ENCODE peak calls at places on chromosomes 16 and 17, in nine cellular contexts. I is CD8-positive, alpha-beta T cell; X is ascending aorta; N is neural progenitor cell; H is cardiac muscle cell; Q is uterus; J is CD4-positive, alpha-beta memory T cell; O is GM23248; C is iPS DF 6.9. E is an unnamed sample. For H3K9me3, the result is how much of the 10 kb centered on the place peaks cover.

GRCh38 chr17:1820518-1821252 is 9.0 kb downstream of the SMYD4 start:
- DNase-seq in I (no peak), X (no peak), N (peak), H (no peak), Q (no peak), J (no peak), O (no peak), C (no peak), E (no peak)

GRCh38 chr17:41812176-41813038 is at the start of gene FKBP10:
- DNase-seq in I (peak), X (no peak), N (peak), H (peak), Q (peak), J (peak), O (peak), C (peak), E (no peak)

GRCh38 chr17:352421-353212 is at the start of gene RPH3AL:
- DNase-seq in I (no peak), X (no peak), N (peak), H (peak), Q (no peak), J (no peak), O (peak), C (no peak), E (no peak)

GRCh38 chr17:70621593-70621992 is 452.3 kb downstream of the KCNJ2 start:
- DNase-seq in I (no peak), X (no peak), N (peak), H (peak), Q (no peak), J (no peak), O (peak), C (no peak), E (no peak)

GRCh38 chr16:29791845-29792797 is 1.6 kb downstream of the KIF22 start:
- DNase-seq in I (no peak), X (no peak), N (no peak), H (no peak), Q (no peak), J (no peak), O (no peak), C (no peak), E (no peak)

GRCh38 chr16:23557779-23558330 is 328 bp downstream of the UBFD1 start:
- DNase-seq in I (peak), X (no peak), N (no peak), H (peak), Q (no peak), J (no peak), O (peak), C (no peak), E (no peak)

GRCh38 chr16:47949276-47949675 is 206.5 kb downstream of the ABCC12 start:
- DNase-seq in I (no peak), X (no peak), N (no peak), H (no peak), Q (no peak), J (no peak), O (no peak), C (no peak), E (no peak)

GRCh38 chr16:23225634-23226033 is 43.1 kb downstream of the SCNN1G start:
- DNase-seq in I (no peak), X (no peak), N (no peak), H (no peak), Q (no peak), J (no peak), O (no peak), C (no peak), E (no peak)

GRCh38 chr16:84633622-84634021 is 14.7 kb upstream of the KLHL36 start:
- DNase-seq in I (no peak), X (no peak), N (no peak), H (peak), Q (peak), J (no peak), O (no peak), C (no peak), E (no peak)

GRCh38 chr17:66354981-66355380 is 52.6 kb downstream of the PRKCA start:
- DNase-seq in I (no peak), X (no peak), N (no peak), H (peak), Q (no peak), J (no peak), O (peak), C (no peak), E (no peak)

GRCh38 chr16:62475573-62475972 is 439.3 kb upstream of the CDH8 start:
- DNase-seq in I (no peak), X (no peak), N (no peak), H (no peak), Q (no peak), J (no peak), O (no peak), C (no peak), E (no peak)

GRCh38 chr16:62478903-62479458 is 442.7 kb upstream of the CDH8 start:
- DNase-seq in I (no peak), X (no peak), N (no peak), H (no peak), Q (no peak), J (no peak), O (no peak), C (no peak), E (no peak)

GRCh38 chr16:62477796-62478195 is 441.6 kb upstream of the CDH8 start:
- DNase-seq in I (no peak), X (no peak), N (no peak), H (no peak), Q (no peak), J (no peak), O (no peak), C (no peak), E (no peak)
- H3K9me3 ChIP-seq in I (under half), X (under half), N (under half), H (under half), Q (under half), J (under half), O (under half), C (under half), E (under half)

GRCh38 chr17:40447148-40447644 is 3.9 kb downstream of the IGFBP4 start:
- DNase-seq in I (no peak), X (no peak), N (no peak), H (peak), Q (peak), J (no peak), O (no peak), C (no peak), E (no peak)
- H3K4me3 ChIP-seq in I (no peak), X (peak), N (no peak), H (no peak), Q (peak), J (no peak), O (peak), C (no peak), E (no peak)

GRCh38 chr16:35689764-35690163 is 2230.4 kb downstream of the TP53TG3F start:
- DNase-seq in I (no peak), X (no peak), N (no peak), H (no peak), Q (no peak), J (no peak), O (no peak), C (no peak), E (no peak)

GRCh38 chr16:35690413-35690812 is 2231.0 kb downstream of the TP53TG3F start:
- DNase-seq in I (no peak), X (no peak), N (no peak), H (no peak), Q (no peak), J (no peak), O (no peak), C (no peak), E (no peak)

GRCh38 chr16:35686595-35686994 is 2227.2 kb downstream of the TP53TG3F start:
- DNase-seq in I (no peak), X (no peak), N (no peak), H (no peak), Q (no peak), J (no peak), O (no peak), C (no peak), E (no peak)

GRCh38 chr16:35687071-35687470 is 2227.7 kb downstream of the TP53TG3F start:
- DNase-seq in I (no peak), X (no peak), N (no peak), H (no peak), Q (no peak), J (no peak), O (no peak), C (no peak), E (no peak)

DNA sequence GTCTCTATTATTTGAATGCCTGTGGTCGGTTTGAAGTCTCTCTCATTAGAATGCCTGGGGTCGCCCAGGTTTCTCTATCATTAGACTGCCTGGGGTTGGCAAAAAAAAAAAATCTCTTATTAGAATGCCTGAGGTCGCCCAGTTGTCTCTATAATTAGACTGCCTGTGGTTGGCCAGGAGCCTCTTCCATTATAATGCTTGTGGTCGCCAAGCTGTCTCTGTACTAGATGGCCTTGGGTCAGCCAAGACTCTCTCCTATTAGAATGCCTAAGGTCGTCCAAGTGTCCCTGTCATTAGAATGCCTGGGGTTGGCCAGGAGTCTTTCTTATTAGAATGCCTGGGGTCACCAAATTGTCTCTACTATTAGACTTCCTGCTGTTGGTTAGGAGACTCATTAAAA is 2228.4 kb downstream of the TP53TG3F start:
- DNase-seq in I (no peak), X (no peak), N (no peak), H (no peak), Q (no peak), J (no peak), O (no peak), C (no peak), E (no peak)
- H3K9me3 ChIP-seq in I (under half), X (under half), N (under half), H (under half), Q (under half), J (under half), O (under half), C (under half), E (half or more)

DNA sequence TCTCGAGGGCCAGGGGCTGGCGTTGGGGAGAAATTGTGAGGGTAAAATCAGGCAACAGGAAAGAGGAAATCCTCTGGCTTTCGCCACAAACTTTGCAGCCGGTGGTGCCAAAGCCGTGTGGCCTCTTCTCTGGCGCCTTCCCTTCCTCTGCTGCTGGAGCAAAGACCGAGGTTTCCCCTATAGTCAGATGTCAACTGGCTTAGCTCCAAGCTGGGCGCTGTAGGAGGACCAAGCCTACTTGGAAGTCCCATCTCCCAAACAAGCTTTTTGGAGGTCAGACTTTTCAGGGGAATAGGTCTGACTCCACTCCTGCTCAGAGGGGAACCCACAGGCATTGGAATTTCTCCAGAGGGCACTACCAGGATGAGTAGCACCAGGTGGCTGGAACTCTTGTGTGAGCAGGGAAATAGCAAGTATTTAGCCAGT is 5.0 kb downstream of the IGFBP4 start:
- DNase-seq in I (no peak), X (no peak), N (no peak), H (peak), Q (peak), J (no peak), O (peak), C (no peak), E (no peak)
- H3K4me3 ChIP-seq in I (no peak), X (no peak), N (no peak), H (no peak), Q (peak), J (no peak), O (peak), C (no peak), E (no peak)

DNA sequence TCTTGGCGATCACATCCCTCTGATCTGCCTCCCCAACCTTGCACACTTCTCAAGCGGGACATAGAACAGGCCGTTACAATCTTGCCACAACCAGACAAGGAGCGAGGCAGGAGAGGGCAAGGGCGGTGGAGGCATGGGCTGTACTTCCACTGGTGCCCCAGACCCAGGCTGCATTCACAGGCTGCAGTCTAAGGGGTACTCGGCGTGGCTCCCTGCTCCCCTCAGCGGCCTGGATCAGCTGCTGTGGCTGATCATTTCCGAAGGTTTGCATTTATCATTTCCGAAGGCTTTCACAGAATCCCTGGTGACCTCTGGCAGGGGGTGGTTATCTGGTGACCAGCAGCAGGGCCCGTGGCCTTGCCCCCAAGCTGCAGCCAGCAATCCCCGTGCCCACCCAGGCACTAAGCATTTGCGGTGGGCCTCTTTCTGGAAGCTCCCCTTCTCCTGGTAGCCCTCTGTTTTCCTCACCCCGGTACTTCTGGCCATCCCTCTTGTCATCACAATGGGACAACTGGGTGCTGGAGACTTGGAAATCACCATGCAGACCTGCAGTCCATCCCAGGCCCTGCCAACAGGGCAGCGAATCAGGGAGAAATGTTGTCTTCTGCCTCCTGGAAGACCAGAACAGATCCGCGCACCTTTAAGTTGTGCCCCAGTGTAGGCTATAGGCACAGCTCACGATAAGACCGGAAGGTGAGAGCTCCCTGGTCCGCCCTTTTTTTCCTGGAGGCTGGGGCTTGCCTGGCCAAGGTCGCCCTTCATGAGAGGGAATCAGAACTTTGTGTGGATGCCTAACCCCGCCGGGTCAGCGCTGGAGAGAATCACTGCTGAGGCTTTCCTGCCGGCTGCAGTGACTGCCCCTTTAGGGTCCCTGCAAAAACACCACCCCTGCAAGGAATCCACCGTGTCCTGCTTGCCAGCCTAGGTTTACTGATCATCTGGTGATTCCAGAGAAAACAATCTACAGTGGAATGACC is 1739.1 kb downstream of the TP53TG3F start:
- DNase-seq in I (no peak), X (no peak), N (no peak), H (no peak), Q (no peak), J (no peak), O (no peak), C (no peak), E (no peak)
- H3K9me3 ChIP-seq in I (under half), X (under half), N (under half), H (under half), Q (under half), J (under half), O (under half), C (under half), E (half or more)

GRCh38 chr16:88647178-88648070 is 3.4 kb downstream of the CYBA start:
- DNase-seq in I (no peak), X (no peak), N (no peak), H (no peak), Q (no peak), J (no peak), O (no peak), C (no peak), E (no peak)
- H3K4me3 ChIP-seq in I (no peak), X (no peak), N (no peak), H (no peak), Q (no peak), J (no peak), O (no peak), C (no peak), E (no peak)

DNA sequence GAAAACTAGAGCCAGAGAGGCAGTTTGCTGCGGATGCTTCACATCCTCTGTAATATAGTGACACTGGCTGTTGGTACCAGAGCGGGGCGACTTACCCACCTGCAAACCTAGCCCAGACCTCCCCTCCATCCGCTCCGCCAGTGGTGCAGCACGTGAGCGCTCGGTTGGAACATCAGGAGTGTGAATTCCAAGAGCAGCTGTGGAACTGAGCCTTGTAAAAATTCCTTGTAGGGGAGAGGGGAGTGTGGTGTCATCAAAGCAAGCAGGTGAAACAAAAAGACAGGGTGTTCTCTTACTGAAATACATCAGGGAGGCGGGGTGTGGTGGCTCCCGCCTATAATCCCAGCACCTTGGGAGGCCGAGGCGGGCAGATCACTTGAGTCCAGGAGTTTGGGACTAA is 51.3 kb downstream of the CCDC42 start:
- DNase-seq in I (no peak), X (no peak), N (no peak), H (no peak), Q (no peak), J (no peak), O (no peak), C (no peak), E (no peak)
- H3K9me3 ChIP-seq in I (under half), X (under half), N (under half), H (under half), Q (under half), J (under half), O (under half), C (under half), E (under half)

GRCh38 chr17:7219434-7219811 is 213 bp downstream of the DLG4 start:
- DNase-seq in I (no peak), X (no peak), N (no peak), H (no peak), Q (no peak), J (no peak), O (no peak), C (no peak), E (no peak)
- H3K4me3 ChIP-seq in I (peak), X (peak), N (peak), H (peak), Q (peak), J (peak), O (peak), C (peak), E (peak)

E was measured in CD4-positive, CD25-positive, alpha-beta regulatory T cell.